ENCODE peak calls at places on chromosomes 1 and 21, in five cellular contexts. Y, B, I, Q and P are unnamed samples.
A peak's percentile ranks its signal among the peaks of the same experiment; 100 is the strongest.

GRCh38 chr1:180188103-180188506 is 33.4 kb downstream of the QSOX1 start:
- DNase-seq in Y (peak; percentile 64), B (peak; percentile 76), I (peak; percentile 50), Q (peak; percentile 83), P (peak; percentile 84)

GRCh38 chr21:45875881-45876280 is 105.7 kb upstream of the COL6A1 start:
- DNase-seq in Y (no peak), B (no peak), I (no peak), Q (no peak), P (no peak)

GRCh38 chr1:27527223-27527856 is 37.4 kb upstream of the WASF2 start:
- DNase-seq in Y (no peak), B (peak; percentile 87), I (no peak), Q (peak; percentile 92), P (peak; percentile 91)

GRCh38 chr1:152516082-152516481 is 1.8 kb downstream of the CRCT1 start:
- DNase-seq in Y (no peak), B (no peak), I (no peak), Q (no peak), P (peak; percentile 16)

GRCh38 chr1:50930193-50930592 is 29.9 kb downstream of the FAF1 start:
- DNase-seq in Y (no peak), B (no peak), I (no peak), Q (no peak), P (no peak)

GRCh38 chr1:89980605-89981004 is 14.3 kb upstream of the ZNF326 start:
- DNase-seq in Y (no peak), B (no peak), I (peak; percentile 39), Q (no peak), P (peak; percentile 50)

GRCh38 chr21:42980959-42981523 is 6.7 kb downstream of the PKNOX1 start:
- DNase-seq in Y (no peak), B (no peak), I (no peak), Q (no peak), P (no peak)

GRCh38 chr1:177659259-177659658 is 310.6 kb downstream of the SEC16B start:
- DNase-seq in Y (no peak), B (no peak), I (no peak), Q (no peak), P (no peak)

GRCh38 chr1:51282605-51283004 is 46.5 kb downstream of the RNF11 start:
- DNase-seq in Y (no peak), B (no peak), I (no peak), Q (no peak), P (no peak)

GRCh38 chr1:69824932-69825331 is 257.2 kb downstream of the LRRC7 start:
- DNase-seq in Y (peak; percentile 66), B (no peak), I (no peak), Q (no peak), P (no peak)

GRCh38 chr1:235758931-235759330 is 107.8 kb downstream of the LYST start:
- DNase-seq in Y (no peak), B (no peak), I (peak; percentile 86), Q (peak; percentile 11), P (no peak)

GRCh38 chr21:43719748-43720538 is 1.0 kb downstream of the PDXK start:
- DNase-seq in Y (peak; percentile 56), B (peak; percentile 36), I (no peak), Q (no peak), P (no peak)

GRCh38 chr1:3922201-3922725 is 22.2 kb upstream of the C1orf174 start:
- DNase-seq in Y (no peak), B (no peak), I (no peak), Q (no peak), P (peak; percentile 25)

GRCh38 chr1:50978852-50979781 is 9.1 kb downstream of the CDKN2C start:
- DNase-seq in Y (no peak), B (peak; percentile 41), I (no peak), Q (no peak), P (no peak)

GRCh38 chr1:15343729-15344128 is 66.0 kb upstream of the EFHD2 start:
- DNase-seq in Y (peak; percentile 70), B (peak; percentile 49), I (no peak), Q (no peak), P (peak; percentile 47)

GRCh38 chr1:16082283-16083038 is 9.0 kb upstream of the FAM131C start:
- DNase-seq in Y (peak; percentile 73), B (peak; percentile 84), I (peak; percentile 56), Q (peak; percentile 76), P (peak; percentile 88)

GRCh38 chr1:58331156-58331555 is 215.4 kb downstream of the OMA1 start:
- DNase-seq in Y (peak; percentile 53), B (no peak), I (no peak), Q (no peak), P (no peak)

GRCh38 chr1:28037946-28038345 is 50.5 kb downstream of the EYA3 start:
- DNase-seq in Y (no peak), B (no peak), I (peak; percentile 20), Q (peak; percentile 5), P (no peak)

GRCh38 chr1:184143449-184143848 is 91.9 kb downstream of the TSEN15 start:
- DNase-seq in Y (peak; percentile 54), B (no peak), I (no peak), Q (no peak), P (peak; percentile 16)

GRCh38 chr1:243312962-243313634 is 57.3 kb downstream of the SDCCAG8 start:
- DNase-seq in Y (no peak), B (no peak), I (peak; percentile 20), Q (no peak), P (no peak)

GRCh38 chr1:54798769-54799641 is 2.1 kb downstream of the TTC22 start:
- DNase-seq in Y (peak; percentile 70), B (no peak), I (peak; percentile 85), Q (no peak), P (no peak)

GRCh38 chr1:47841356-47841755 is 155.8 kb downstream of the TRABD2B start:
- DNase-seq in Y (no peak), B (no peak), I (no peak), Q (no peak), P (no peak)

GRCh38 chr1:40032240-40032891 is 8.2 kb upstream of the CAP1 start:
- DNase-seq in Y (peak; percentile 81), B (peak; percentile 71), I (peak; percentile 60), Q (peak; percentile 78), P (peak; percentile 70)

GRCh38 chr1:100414693-100415092 is 62.4 kb downstream of the CDC14A start:
- DNase-seq in Y (no peak), B (no peak), I (no peak), Q (no peak), P (no peak)

GRCh38 chr21:46411236-46411635 is 47.5 kb upstream of the DIP2A start:
- DNase-seq in Y (no peak), B (peak; percentile 16), I (no peak), Q (no peak), P (no peak)

GRCh38 chr1:119893238-119893791 is 3.0 kb downstream of the ADAM30 start:
- DNase-seq in Y (no peak), B (no peak), I (no peak), Q (no peak), P (no peak)

GRCh38 chr1:20871419-20871818 is 84.3 kb upstream of the HP1BP3 start:
- DNase-seq in Y (no peak), B (no peak), I (no peak), Q (no peak), P (no peak)

GRCh38 chr1:92858564-92859399 is 26.9 kb downstream of the RPL5 start:
- DNase-seq in Y (peak; percentile 89), B (peak; percentile 85), I (peak; percentile 68), Q (peak; percentile 89), P (peak; percentile 92)

GRCh38 chr21:39430016-39430415 is 15.6 kb downstream of the LCA5L start:
- DNase-seq in Y (no peak), B (peak; percentile 33), I (no peak), Q (no peak), P (no peak)

GRCh38 chr1:29688477-29689365 is 452.4 kb downstream of the PTPRU start:
- DNase-seq in Y (peak; percentile 90), B (no peak), I (peak; percentile 48), Q (peak; percentile 46), P (no peak)

GRCh38 chr1:117861694-117862093 is 67.7 kb downstream of the GDAP2 start:
- DNase-seq in Y (no peak), B (no peak), I (no peak), Q (no peak), P (no peak)

GRCh38 chr1:18182518-18183160 is 75.0 kb downstream of the IGSF21 start:
- DNase-seq in Y (peak; percentile 64), B (no peak), I (no peak), Q (peak; percentile 22), P (no peak)

GRCh38 chr1:29639741-29640427 is 403.6 kb downstream of the PTPRU start:
- DNase-seq in Y (peak; percentile 82), B (no peak), I (peak; percentile 81), Q (no peak), P (no peak)

GRCh38 chr1:47188901-47189785 is 693 bp downstream of the PDZK1IP1 start:
- DNase-seq in Y (no peak), B (no peak), I (no peak), Q (no peak), P (no peak)

GRCh38 chr1:29849038-29849750 is 612.9 kb downstream of the PTPRU start:
- DNase-seq in Y (peak; percentile 53), B (peak; percentile 76), I (peak; percentile 41), Q (peak; percentile 50), P (peak; percentile 89)

GRCh38 chr1:186440584-186440983 is 20.3 kb downstream of the PDC start:
- DNase-seq in Y (peak; percentile 5), B (no peak), I (peak; percentile 74), Q (no peak), P (peak; percentile 26)

GRCh38 chr1:207669469-207670111 is 24.7 kb downstream of the CR1L start:
- DNase-seq in Y (no peak), B (no peak), I (no peak), Q (no peak), P (no peak)

GRCh38 chr1:54571326-54571725 is 23.3 kb downstream of the ACOT11 start:
- DNase-seq in Y (no peak), B (no peak), I (no peak), Q (no peak), P (no peak)

GRCh38 chr1:153951183-153951582 is 4.7 kb upstream of the DENND4B start:
- DNase-seq in Y (no peak), B (no peak), I (no peak), Q (no peak), P (no peak)
- TF ChIP-seq EZH2 in Y (no peak), B (no peak), I (no peak), Q (no peak), P (no peak)

GRCh38 chr1:23517581-23517980 is 13.5 kb downstream of the E2F2 start:
- DNase-seq in Y (no peak), B (no peak), I (no peak), Q (no peak), P (no peak)
- TF ChIP-seq EZH2 in Y (no peak), B (no peak), I (no peak), Q (no peak), P (no peak)

GRCh38 chr1:6045561-6045960 is at the start of gene KCNAB2:
- DNase-seq in Y (no peak), B (no peak), I (no peak), Q (no peak), P (no peak)
- TF ChIP-seq EZH2 in Y (no peak), B (no peak), I (no peak), Q (no peak), P (no peak)

GRCh38 chr21:41771625-41771945 is 4.7 kb upstream of the RIPK4 start:
- DNase-seq in Y (no peak), B (no peak), I (no peak), Q (no peak), P (no peak)
- TF ChIP-seq EZH2 in Y (no peak), B (no peak), I (no peak), Q (no peak), P (no peak)